ENCODE peak calls at places on chromosomes 12 and 14, in six cellular contexts. N is astrocyte, L is adipocyte, W is tibial nerve, V is heart left ventricle, J is transverse colon. H is an unnamed sample.
A peak's percentile ranks its signal among the peaks of the same experiment; 100 is the strongest.

GRCh38 chr12:82299617-82300016 is 58.6 kb downstream of the CCDC59 start:
- DNase-seq in N (peak; percentile 92), L (peak; percentile 47), W (no peak), V (no peak), J (no peak), H (no peak)

GRCh38 chr12:48981757-48982157 is 3.6 kb downstream of the WNT1 start:
- DNase-seq in N (no peak), L (no peak), W (no peak), V (no peak), J (no peak), H (no peak)

GRCh38 chr14:32399920-32400319 is 70.8 kb downstream of the AKAP6 start:
- DNase-seq in N (no peak), L (no peak), W (no peak), V (no peak), J (no peak), H (no peak)

GRCh38 chr12:117360551-117361311 is 695 bp downstream of the NOS1 start:
- DNase-seq in N (no peak), L (no peak), W (no peak), V (no peak), J (no peak), H (no peak)

GRCh38 chr12:92502417-92503028 is 200.3 kb upstream of the PLEKHG7 start:
- DNase-seq in N (no peak), L (no peak), W (peak; percentile 37), V (no peak), J (no peak), H (no peak)

GRCh38 chr12:46332260-46332659 is 40.3 kb downstream of the SLC38A2 start:
- DNase-seq in N (peak; percentile 58), L (peak; percentile 36), W (no peak), V (no peak), J (no peak), H (peak; percentile 11)

GRCh38 chr14:93105362-93105761 is 10.4 kb downstream of the ITPK1 start:
- DNase-seq in N (peak; percentile 80), L (peak; percentile 27), W (no peak), V (peak; percentile 51), J (peak; percentile 57), H (peak; percentile 52)

GRCh38 chr14:71105177-71105576 is 197.9 kb downstream of the PCNX1 start:
- DNase-seq in N (no peak), L (no peak), W (no peak), V (no peak), J (no peak), H (no peak)

GRCh38 chr12:56271031-56271430 is 4.3 kb downstream of the COQ10A start:
- DNase-seq in N (no peak), L (peak; percentile 39), W (no peak), V (no peak), J (no peak), H (no peak)

GRCh38 chr12:52004042-52004648 is 2.6 kb upstream of the TAMALIN start:
- DNase-seq in N (peak; percentile 20), L (peak; percentile 79), W (peak; percentile 54), V (peak; percentile 60), J (peak; percentile 55), H (peak; percentile 43)

GRCh38 chr12:46983959-46984833 is 95.2 kb upstream of the PCED1B start:
- DNase-seq in N (no peak), L (peak; percentile 75), W (peak; percentile 5), V (no peak), J (peak; percentile 23), H (peak; percentile 23)

GRCh38 chr12:98909749-98910148 is 264.7 kb downstream of the APAF1 start:
- DNase-seq in N (no peak), L (no peak), W (no peak), V (no peak), J (no peak), H (no peak)

GRCh38 chr14:57293851-57294837 is 25.4 kb downstream of the AP5M1 start:
- DNase-seq in N (peak; percentile 3), L (peak; percentile 68), W (no peak), V (no peak), J (no peak), H (no peak)

GRCh38 chr14:30389134-30389900 is 169.6 kb upstream of the G2E3 start:
- DNase-seq in N (peak; percentile 5), L (peak; percentile 19), W (no peak), V (no peak), J (no peak), H (peak; percentile 77)

GRCh38 chr14:77153802-77154201 is 12.2 kb upstream of the ZDHHC22 start:
- DNase-seq in N (no peak), L (no peak), W (no peak), V (no peak), J (no peak), H (no peak)
- H3K27me3 ChIP-seq in N (peaks cover 21% of the 10 kb centered on the region), L (peaks cover 31% of the 10 kb centered on the region), W (no peaks in the 10 kb centered on the region), V (peaks cover 3% of the 10 kb centered on the region), J (peaks cover 49% of the 10 kb centered on the region), H (no peaks in the 10 kb centered on the region)

GRCh38 chr12:132926417-132926833 is 29.7 kb downstream of the ZNF605 start:
- DNase-seq in N (no peak), L (no peak), W (no peak), V (no peak), J (no peak), H (no peak)
- H3K9me3 ChIP-seq in N (peaks cover 75% of the 10 kb centered on the region), L (peaks cover 100% of the 10 kb centered on the region), W (peaks cover 100% of the 10 kb centered on the region), V (peaks cover 7% of the 10 kb centered on the region), J (peaks cover 94% of the 10 kb centered on the region), H (peaks cover 74% of the 10 kb centered on the region)

GRCh38 chr12:110635055-110635454 is 21.1 kb downstream of the TCTN1 start:
- DNase-seq in N (no peak), L (no peak), W (no peak), V (no peak), J (no peak), H (no peak)
- H3K27me3 ChIP-seq in N (no peaks in the 10 kb centered on the region), L (no peaks in the 10 kb centered on the region), W (no peaks in the 10 kb centered on the region), V (no peaks in the 10 kb centered on the region), J (no peaks in the 10 kb centered on the region), H (no peaks in the 10 kb centered on the region)

DNA sequence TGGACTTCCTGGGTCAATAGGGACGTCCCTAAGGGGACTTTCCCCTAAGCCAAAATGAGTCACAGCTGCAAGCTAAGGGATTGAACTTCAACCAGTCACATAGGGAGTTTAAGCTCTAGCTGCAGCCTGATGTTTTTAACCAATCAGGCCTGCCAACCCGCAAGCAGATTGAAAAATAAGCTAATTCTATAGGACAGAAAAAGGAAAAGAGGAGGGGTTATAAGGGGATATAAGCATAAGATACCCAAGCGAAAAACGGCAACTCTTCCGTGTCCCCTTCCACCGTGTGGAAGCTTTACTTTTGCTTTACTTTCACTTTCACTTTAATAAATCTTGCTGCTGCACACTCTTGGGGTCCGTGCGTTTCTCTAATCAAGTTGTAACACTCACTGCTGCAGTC is 24.4 kb downstream of the ATP23 start:
- DNase-seq in N (no peak), L (no peak), W (no peak), V (no peak), J (no peak), H (no peak)
- H3K9me3 ChIP-seq in N (no peaks in the 10 kb centered on the region), L (peaks cover 29% of the 10 kb centered on the region), W (peaks cover 15% of the 10 kb centered on the region), V (no peaks in the 10 kb centered on the region), J (no peaks in the 10 kb centered on the region), H (peaks cover 14% of the 10 kb centered on the region)

DNA sequence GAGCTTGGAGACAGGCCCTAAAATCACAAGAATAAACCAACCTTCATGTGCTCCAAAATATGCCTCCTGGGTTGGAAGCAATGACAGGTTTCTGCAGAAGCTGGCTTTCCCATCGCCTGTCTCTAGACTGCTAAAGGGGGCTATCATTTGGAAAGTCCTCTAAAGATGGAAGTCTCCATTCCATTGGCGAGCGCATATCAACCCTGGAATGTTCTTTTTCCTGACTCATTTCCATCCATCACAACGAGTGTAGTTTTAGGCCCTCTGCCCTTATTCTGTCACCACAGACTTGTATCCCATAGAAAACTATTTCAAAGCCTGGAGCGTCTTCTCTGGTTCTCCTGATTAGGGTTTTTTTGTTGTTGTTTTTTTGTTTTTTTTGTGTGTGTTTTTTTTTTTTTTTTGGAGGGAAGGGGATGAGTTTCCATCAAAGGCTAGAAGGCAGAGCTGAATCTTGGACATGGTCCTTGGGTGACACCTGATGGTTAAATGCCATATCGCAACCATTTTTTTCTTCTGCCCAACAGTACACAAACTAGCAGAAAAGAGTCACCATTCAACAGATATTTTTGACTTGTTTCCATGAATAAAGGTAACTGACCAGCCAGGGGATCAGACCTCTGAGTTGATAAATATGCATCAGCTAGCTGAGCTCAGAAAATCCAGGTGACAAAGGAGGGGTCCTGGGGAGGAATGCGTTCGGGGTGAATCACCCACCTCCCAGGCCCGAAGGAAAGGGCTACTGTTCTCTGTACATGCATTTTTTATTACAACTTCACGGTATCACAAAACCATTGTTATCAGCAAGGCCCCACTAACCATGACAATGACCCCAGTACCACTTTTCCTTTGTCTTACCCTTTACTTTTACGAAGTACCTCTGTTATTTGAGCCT is 40.5 kb downstream of the KCNA5 start:
- DNase-seq in N (peak; percentile 81), L (peak; percentile 75), W (peak; percentile 84), V (peak; percentile 30), J (no peak), H (no peak)
- H3K27me3 ChIP-seq in N (peaks cover 2% of the 10 kb centered on the region), L (peaks cover 35% of the 10 kb centered on the region), W (no peaks in the 10 kb centered on the region), V (no peaks in the 10 kb centered on the region), J (peaks cover 3% of the 10 kb centered on the region), H (no peaks in the 10 kb centered on the region)

GRCh38 chr12:34595749-34596733 is 573.7 kb downstream of the ALG10 start:
- DNase-seq in N (no peak), L (no peak), W (no peak), V (no peak), J (peak; percentile 4), H (no peak)
- H3K9me3 ChIP-seq in N (peaks cover 19% of the 10 kb centered on the region), L (peaks cover 48% of the 10 kb centered on the region), W (peaks cover 30% of the 10 kb centered on the region), V (peaks cover 6% of the 10 kb centered on the region), J (peaks cover 55% of the 10 kb centered on the region), H (peaks cover 26% of the 10 kb centered on the region)

GRCh38 chr14:35222324-35222723 is 69.9 kb upstream of the PSMA6 start:
- DNase-seq in N (no peak), L (peak; percentile 34), W (no peak), V (no peak), J (no peak), H (peak; percentile 50)

GRCh38 chr14:35220027-35220676 is 72.0 kb upstream of the PSMA6 start:
- DNase-seq in N (no peak), L (no peak), W (no peak), V (no peak), J (no peak), H (no peak)

GRCh38 chr14:35222872-35223471 is 69.2 kb upstream of the PSMA6 start:
- DNase-seq in N (no peak), L (no peak), W (no peak), V (no peak), J (no peak), H (no peak)

GRCh38 chr14:35220920-35221319 is 71.3 kb upstream of the PSMA6 start:
- DNase-seq in N (no peak), L (no peak), W (no peak), V (no peak), J (no peak), H (peak; percentile 22)

GRCh38 chr14:35221462-35221861 is 70.7 kb upstream of the PSMA6 start:
- DNase-seq in N (no peak), L (no peak), W (no peak), V (no peak), J (no peak), H (peak; percentile 63)
- H3K27me3 ChIP-seq in N (no peaks in the 10 kb centered on the region), L (no peaks in the 10 kb centered on the region), W (no peaks in the 10 kb centered on the region), V (no peaks in the 10 kb centered on the region), J (no peaks in the 10 kb centered on the region), H (no peaks in the 10 kb centered on the region)

DNA sequence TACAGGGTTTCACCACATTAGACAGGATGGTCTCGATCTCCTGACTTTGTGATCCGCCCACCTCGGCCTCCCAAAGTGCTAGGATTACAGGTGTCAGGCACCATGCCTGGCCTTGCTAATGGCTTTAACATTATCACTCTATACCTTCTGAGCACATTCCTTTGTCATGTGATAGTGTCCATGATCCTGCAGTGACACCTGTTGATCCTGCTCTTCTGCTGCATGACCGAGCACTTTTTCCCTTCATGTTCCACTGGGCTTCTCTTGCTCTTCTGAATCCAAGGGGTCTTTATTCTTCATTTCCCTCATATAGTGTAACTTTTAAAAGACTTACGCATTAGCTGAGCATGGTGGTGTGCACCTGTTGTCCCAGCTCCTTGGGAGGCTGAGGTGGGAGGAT is 11.6 kb downstream of the ZNF268 start:
- DNase-seq in N (no peak), L (no peak), W (no peak), V (no peak), J (no peak), H (no peak)
- H3K9me3 ChIP-seq in N (peaks cover 64% of the 10 kb centered on the region), L (peaks cover 87% of the 10 kb centered on the region), W (peaks cover 86% of the 10 kb centered on the region), V (peaks cover 3% of the 10 kb centered on the region), J (peaks cover 81% of the 10 kb centered on the region), H (peaks cover 34% of the 10 kb centered on the region)

H was measured in MG63.